ENCODE peak calls at places on chromosomes 6 and 20, in six cellular contexts. P is suprapubic skin, Z is hepatocyte, X is AG04450, D is heart left ventricle, Q is left ventricle myocardium inferior. E is an unnamed sample.

GRCh38 chr6:29797966-29798365 is 29.7 kb upstream of the HLA-G start:
- DNase-seq in P (no peak), Z (no peak), X (no peak), D (no peak), Q (no peak), E (no peak)

GRCh38 chr6:142373268-142374089 is 71.7 kb downstream of the ADGRG6 start:
- DNase-seq in P (no peak), Z (no peak), X (no peak), D (no peak), Q (no peak), E (no peak)

GRCh38 chr20:62210496-62210855 is 9.6 kb downstream of the HRH3 start:
- DNase-seq in P (no peak), Z (no peak), X (no peak), D (peak; percentile 18), Q (no peak), E (no peak)

GRCh38 chr20:3039426-3039825 is 4.0 kb upstream of the GNRH2 start:
- DNase-seq in P (no peak), Z (no peak), X (no peak), D (no peak), Q (no peak), E (no peak)

GRCh38 chr6:33935439-33936080 is 131.8 kb upstream of the MLN start:
- DNase-seq in P (no peak), Z (no peak), X (no peak), D (no peak), Q (no peak), E (no peak)

GRCh38 chr20:60215786-60216730 is 257.8 kb downstream of the CDH26 start:
- DNase-seq in P (no peak), Z (no peak), X (no peak), D (no peak), Q (no peak), E (no peak)

GRCh38 chr20:51650685-51651134 is 108.2 kb upstream of the NFATC2 start:
- DNase-seq in P (no peak), Z (no peak), X (peak; percentile 36), D (no peak), Q (no peak), E (peak; percentile 79)

GRCh38 chr6:150925655-150925928 is 60.1 kb downstream of the MTHFD1L start:
- DNase-seq in P (no peak), Z (no peak), X (no peak), D (no peak), Q (no peak), E (no peak)

GRCh38 chr6:27575594-27576361 is 102.9 kb upstream of the ZNF184 start:
- DNase-seq in P (no peak), Z (no peak), X (no peak), D (no peak), Q (no peak), E (no peak)

GRCh38 chr20:6051505-6051904 is 2.4 kb downstream of the LRRN4 start:
- DNase-seq in P (no peak), Z (peak; percentile 46), X (peak; percentile 11), D (no peak), Q (no peak), E (peak; percentile 86)

GRCh38 chr20:63942250-63943006 is 13.8 kb downstream of the UCKL1 start:
- DNase-seq in P (no peak), Z (no peak), X (no peak), D (peak; percentile 50), Q (peak; percentile 43), E (no peak)

GRCh38 chr20:48769111-48769879 is 58.5 kb downstream of the PREX1 start:
- DNase-seq in P (no peak), Z (no peak), X (no peak), D (no peak), Q (no peak), E (no peak)

GRCh38 chr20:44809380-44810060 is 826 bp downstream of the RIMS4 start:
- DNase-seq in P (no peak), Z (no peak), X (no peak), D (no peak), Q (no peak), E (no peak)

GRCh38 chr6:153980176-153980575 is 58.9 kb upstream of the OPRM1 start:
- DNase-seq in P (no peak), Z (no peak), X (no peak), D (no peak), Q (no peak), E (no peak)

GRCh38 chr20:6473197-6473596 is 294.3 kb upstream of the BMP2 start:
- DNase-seq in P (no peak), Z (no peak), X (no peak), D (no peak), Q (no peak), E (no peak)

GRCh38 chr6:100479180-100480035 is 14.7 kb upstream of the SIM1 start:
- DNase-seq in P (no peak), Z (peak; percentile 63), X (no peak), D (no peak), Q (no peak), E (no peak)

GRCh38 chr6:160247457-160247883 is 11.2 kb downstream of the SLC22A2 start:
- DNase-seq in P (no peak), Z (no peak), X (no peak), D (peak; percentile 36), Q (no peak), E (no peak)

GRCh38 chr6:164151161-164151728 is 736.7 kb downstream of the QKI start:
- DNase-seq in P (no peak), Z (no peak), X (no peak), D (peak; percentile 71), Q (peak; percentile 69), E (no peak)

GRCh38 chr6:129709451-129709908 is 497 bp downstream of the ARHGAP18 start:
- DNase-seq in P (no peak), Z (peak; percentile 33), X (peak; percentile 26), D (no peak), Q (no peak), E (no peak)

GRCh38 chr6:2918936-2919335 is 15.8 kb upstream of the SERPINB9 start:
- DNase-seq in P (no peak), Z (no peak), X (no peak), D (no peak), Q (no peak), E (no peak)

GRCh38 chr6:90362273-90362672 is 65.6 kb upstream of the BACH2 start:
- DNase-seq in P (no peak), Z (peak; percentile 16), X (peak; percentile 30), D (no peak), Q (no peak), E (no peak)

GRCh38 chr6:144307880-144308279 is 22.7 kb downstream of the UTRN start:
- DNase-seq in P (no peak), Z (no peak), X (no peak), D (no peak), Q (no peak), E (no peak)

GRCh38 chr20:33064572-33065287 is 11.0 kb downstream of the BPIFB3 start:
- DNase-seq in P (no peak), Z (no peak), X (no peak), D (no peak), Q (no peak), E (no peak)

GRCh38 chr6:36358235-36358915 is 21.7 kb upstream of the BNIP5 start:
- DNase-seq in P (no peak), Z (peak; percentile 41), X (no peak), D (no peak), Q (no peak), E (no peak)

GRCh38 chr6:109241199-109241598 is 141.1 kb downstream of the CD164 start:
- DNase-seq in P (no peak), Z (no peak), X (no peak), D (no peak), Q (no peak), E (no peak)

GRCh38 chr20:63064745-63065711 is 58.3 kb upstream of the BHLHE23 start:
- DNase-seq in P (peak; percentile 61), Z (no peak), X (no peak), D (peak; percentile 18), Q (peak; percentile 6), E (no peak)

GRCh38 chr20:41168281-41169183 is 31.2 kb downstream of the PLCG1 start:
- DNase-seq in P (peak; percentile 73), Z (no peak), X (no peak), D (peak; percentile 10), Q (no peak), E (no peak)

GRCh38 chr6:123223461-123223860 is 227.4 kb downstream of the CLVS2 start:
- DNase-seq in P (no peak), Z (no peak), X (no peak), D (no peak), Q (no peak), E (no peak)

GRCh38 chr20:51402201-51402600 is 140.3 kb downstream of the NFATC2 start:
- DNase-seq in P (no peak), Z (no peak), X (peak; percentile 39), D (no peak), Q (no peak), E (no peak)

GRCh38 chr6:133512410-133513016 is 271.4 kb downstream of the EYA4 start:
- DNase-seq in P (no peak), Z (peak; percentile 65), X (peak; percentile 13), D (peak; percentile 35), Q (no peak), E (no peak)

GRCh38 chr6:14292119-14292518 is 174.5 kb downstream of the CD83 start:
- DNase-seq in P (no peak), Z (no peak), X (no peak), D (no peak), Q (no peak), E (no peak)

GRCh38 chr6:10999994-11000393 is 44.1 kb downstream of the ELOVL2 start:
- DNase-seq in P (no peak), Z (no peak), X (peak; percentile 42), D (no peak), Q (no peak), E (no peak)

GRCh38 chr6:26273673-26274595 is 91.1 kb upstream of the BTN3A2 start:
- DNase-seq in P (no peak), Z (no peak), X (no peak), D (no peak), Q (no peak), E (no peak)

E was measured in kidney epithelial cell.